ENCODE peak calls at places on chromosome 21, in four cellular contexts. L is right cardiac atrium, E is sciatic nerve, O is brain microvascular endothelial cell. A is an unnamed sample.

GRCh38 chr21:15837603-15838002 is 107.8 kb downstream of the USP25 start:
- DNase-seq in L (no peak), E (no peak), O (no peak), A (no peak)

GRCh38 chr21:31957631-31958030 is 84.8 kb downstream of the HUNK start:
- DNase-seq in L (no peak), E (no peak), O (no peak), A (no peak)

GRCh38 chr21:42346866-42347600 is 3.8 kb downstream of the TFF2 start:
- DNase-seq in L (no peak), E (no peak), O (no peak), A (no peak)

GRCh38 chr21:41282412-41282811 is 34.2 kb upstream of the FAM3B start:
- DNase-seq in L (no peak), E (no peak), O (no peak), A (no peak)

GRCh38 chr21:21101911-21102310 is 103.7 kb downstream of the NCAM2 start:
- DNase-seq in L (no peak), E (no peak), O (peak), A (no peak)

GRCh38 chr21:44926364-44927101 is 5.8 kb upstream of the ITGB2 start:
- DNase-seq in L (peak), E (no peak), O (no peak), A (no peak)

GRCh38 chr21:28781602-28782274 is 210.9 kb downstream of the LTN1 start:
- DNase-seq in L (no peak), E (no peak), O (peak), A (no peak)

GRCh38 chr21:39040494-39041110 is 142.6 kb downstream of the PSMG1 start:
- DNase-seq in L (no peak), E (no peak), O (no peak), A (peak)

GRCh38 chr21:42836767-42837301 is 42.5 kb downstream of the WDR4 start:
- DNase-seq in L (no peak), E (peak), O (no peak), A (no peak)

GRCh38 chr21:24939288-24939687 is 668.0 kb downstream of the MRPL39 start:
- DNase-seq in L (no peak), E (no peak), O (no peak), A (no peak)

GRCh38 chr21:32484706-32485380 is 72.3 kb downstream of the EVA1C start:
- DNase-seq in L (no peak), E (peak), O (no peak), A (no peak)

GRCh38 chr21:43276811-43277210 is 108.0 kb downstream of the CRYAA start:
- DNase-seq in L (peak), E (no peak), O (no peak), A (no peak)

GRCh38 chr21:31594279-31594678 is 65.2 kb upstream of the SOD1 start:
- DNase-seq in L (no peak), E (no peak), O (no peak), A (no peak)

GRCh38 chr21:45804809-45805313 is 161.3 kb downstream of the PCBP3 start:
- DNase-seq in L (no peak), E (no peak), O (no peak), A (no peak)

GRCh38 chr21:31878831-31879230 is 6.0 kb downstream of the HUNK start:
- DNase-seq in L (no peak), E (no peak), O (no peak), A (no peak)

GRCh38 chr21:28454978-28455600 is 537.6 kb downstream of the LTN1 start:
- DNase-seq in L (no peak), E (no peak), O (no peak), A (no peak)

GRCh38 chr21:36211660-36212512 is 55.3 kb downstream of the DOP1B start:
- DNase-seq in L (no peak), E (no peak), O (peak), A (no peak)

GRCh38 chr21:34730756-34731445 is 62.1 kb downstream of the CLIC6 start:
- DNase-seq in L (no peak), E (no peak), O (no peak), A (no peak)

GRCh38 chr21:18253252-18253651 is 8.6 kb downstream of the CHODL start:
- DNase-seq in L (no peak), E (no peak), O (no peak), A (no peak)

GRCh38 chr21:26769613-26770188 is 75.5 kb downstream of the ADAMTS1 start:
- DNase-seq in L (no peak), E (no peak), O (peak), A (no peak)

GRCh38 chr21:40335689-40336088 is 468.5 kb downstream of the PCP4 start:
- DNase-seq in L (no peak), E (no peak), O (no peak), A (no peak)

GRCh38 chr21:40668535-40669275 is 178.3 kb downstream of the DSCAM start:
- DNase-seq in L (no peak), E (no peak), O (no peak), A (no peak)

GRCh38 chr21:45050361-45050785 is 24.0 kb upstream of the ADARB1 start:
- DNase-seq in L (no peak), E (peak), O (peak), A (no peak)